ENCODE peak calls at places on chromosomes 4 and X, in seven cellular contexts. P is GM12891; H is stimulated activated CD4-positive, alpha-beta T cell treated with anti-CD3 and anti-CD28 coated beads, TNF-alpha, amount 100 ng/mL, for 48 hours; Y is NCI-H510A; Q is cardiac muscle cell; V is NCI-H460; I is pancreas. K is an unnamed sample.

GRCh38 chrX:32871636-32872035 is 339.7 kb downstream of the DMD start:
- DNase-seq in Y (no peak), I (no peak), P (no peak), Q (no peak), H (no peak), V (no peak), K (no peak)

GRCh38 chr4:57342406-57342805 is 232.2 kb upstream of the IGFBP7 start:
- DNase-seq in I (no peak), V (no peak), P (no peak), Q (no peak), H (no peak), Y (no peak), K (no peak)

GRCh38 chr4:183906486-183906735 is 1.3 kb downstream of the STOX2 start:
- DNase-seq in H (no peak), V (no peak), Y (no peak), I (no peak), P (peak; percentile 16), Q (no peak), K (no peak)

GRCh38 chrX:68631331-68631730 is 16.1 kb upstream of the STARD8 start:
- DNase-seq in V (no peak), H (no peak), Q (no peak), P (no peak), Y (no peak), I (no peak), K (no peak)

GRCh38 chr4:180281726-180282125 is 1961.5 kb upstream of the TENM3 start:
- DNase-seq in V (no peak), P (no peak), I (no peak), Q (no peak), H (no peak), Y (no peak), K (no peak)

GRCh38 chrX:19625612-19626011 is 110.3 kb upstream of the MAP3K15 start:
- DNase-seq in Q (no peak), P (no peak), Y (no peak), I (no peak), V (peak; percentile 8), H (peak; percentile 34), K (no peak)

GRCh38 chr4:5973033-5973432 is 45.2 kb downstream of the C4orf50 start:
- DNase-seq in P (no peak), V (no peak), Y (no peak), I (no peak), Q (no peak), H (no peak), K (no peak)

GRCh38 chr4:8457646-8458045 is 17.1 kb downstream of the TRMT44 start:
- DNase-seq in Y (no peak), P (no peak), I (no peak), Q (no peak), V (no peak), H (no peak), K (no peak)

GRCh38 chrX:140715787-140716186 is 6.2 kb downstream of the LINC00632 start:
- DNase-seq in V (peak; percentile 70), I (no peak), H (no peak), Y (no peak), P (no peak), Q (no peak), K (no peak)

GRCh38 chr4:17324431-17324830 is 187.5 kb downstream of the QDPR start:
- DNase-seq in I (no peak), Q (peak; percentile 59), P (no peak), V (no peak), H (peak; percentile 50), Y (no peak), K (no peak)

K was measured in DMS153.